ENCODE peak calls at places on chromosome 16, in seven cellular contexts. Q is CD8-positive, alpha-beta T cell; E is cardiac fibroblast; Z is lower leg skin; U is OCI-LY7; R is RWPE1; I is HFF-Myc. B is an unnamed sample.

GRCh38 chr16:57265850-57266530 is 18.5 kb downstream of the PLLP start:
- DNase-seq in Q (no peak), E (peak), Z (peak), U (no peak), R (peak), I (no peak), B (no peak)

GRCh38 chr16:86834451-86835035 is 256.2 kb downstream of the FOXL1 start:
- DNase-seq in Q (no peak), E (peak), Z (no peak), U (no peak), R (no peak), I (peak), B (no peak)

GRCh38 chr16:46673320-46674013 is 15.5 kb downstream of the VPS35 start:
- DNase-seq in Q (peak), E (peak), Z (no peak), U (peak), R (peak), I (no peak), B (no peak)

GRCh38 chr16:73280366-73280765 is 232.4 kb upstream of the ZFHX3 start:
- DNase-seq in Q (no peak), E (no peak), Z (no peak), U (no peak), R (no peak), I (no peak), B (no peak)

GRCh38 chr16:67177743-67178699 is 5.7 kb downstream of the MATCAP1 start:
- DNase-seq in Q (no peak), E (peak), Z (no peak), U (peak), R (peak), I (no peak), B (no peak)

GRCh38 chr16:85762970-85763369 is 12.1 kb upstream of the C16orf74 start:
- DNase-seq in Q (no peak), E (no peak), Z (no peak), U (no peak), R (no peak), I (no peak), B (no peak)

GRCh38 chr16:87581867-87582220 is 20.5 kb upstream of the JPH3 start:
- DNase-seq in Q (no peak), E (peak), Z (peak), U (no peak), R (peak), I (peak), B (peak)

GRCh38 chr16:4176794-4177438 is 60.7 kb upstream of the ADCY9 start:
- DNase-seq in Q (no peak), E (peak), Z (no peak), U (peak), R (peak), I (no peak), B (no peak)

GRCh38 chr16:86375841-86376240 is 134.5 kb upstream of the FOXF1 start:
- DNase-seq in Q (no peak), E (no peak), Z (no peak), U (no peak), R (no peak), I (no peak), B (no peak)

GRCh38 chr16:46743232-46743719 is 4.9 kb downstream of the MYLK3 start:
- DNase-seq in Q (no peak), E (peak), Z (no peak), U (peak), R (no peak), I (no peak), B (no peak)

GRCh38 chr16:19884611-19885455 is at the start of gene GPRC5B:
- DNase-seq in Q (peak), E (peak), Z (peak), U (peak), R (peak), I (no peak), B (no peak)
- TF ChIP-seq CTCF in Q (no peak), E (no peak), Z (no peak), U (no peak), R (no peak), I (no peak), B (no peak)

GRCh38 chr16:19980866-19981265 is 92.8 kb downstream of the GPR139 start:
- DNase-seq in Q (no peak), E (no peak), Z (no peak), U (no peak), R (no peak), I (no peak), B (no peak)
- TF ChIP-seq CTCF in Q (no peak), E (peak), Z (no peak), U (peak), R (no peak), I (peak), B (peak)

GRCh38 chr16:26959416-26960009 is 107.2 kb upstream of the C16orf82 start:
- DNase-seq in Q (no peak), E (no peak), Z (no peak), U (no peak), R (no peak), I (no peak), B (no peak)

GRCh38 chr16:26957283-26957859 is 109.4 kb upstream of the C16orf82 start:
- DNase-seq in Q (no peak), E (no peak), Z (no peak), U (no peak), R (no peak), I (no peak), B (no peak)

GRCh38 chr16:26961459-26961858 is 105.3 kb upstream of the C16orf82 start:
- DNase-seq in Q (no peak), E (no peak), Z (no peak), U (no peak), R (no peak), I (no peak), B (no peak)

GRCh38 chr16:26963109-26963508 is 103.6 kb upstream of the C16orf82 start:
- DNase-seq in Q (no peak), E (peak), Z (no peak), U (peak), R (no peak), I (no peak), B (no peak)
- TF ChIP-seq CTCF in Q (no peak), E (peak), Z (no peak), U (peak), R (no peak), I (peak), B (no peak)

DNA sequence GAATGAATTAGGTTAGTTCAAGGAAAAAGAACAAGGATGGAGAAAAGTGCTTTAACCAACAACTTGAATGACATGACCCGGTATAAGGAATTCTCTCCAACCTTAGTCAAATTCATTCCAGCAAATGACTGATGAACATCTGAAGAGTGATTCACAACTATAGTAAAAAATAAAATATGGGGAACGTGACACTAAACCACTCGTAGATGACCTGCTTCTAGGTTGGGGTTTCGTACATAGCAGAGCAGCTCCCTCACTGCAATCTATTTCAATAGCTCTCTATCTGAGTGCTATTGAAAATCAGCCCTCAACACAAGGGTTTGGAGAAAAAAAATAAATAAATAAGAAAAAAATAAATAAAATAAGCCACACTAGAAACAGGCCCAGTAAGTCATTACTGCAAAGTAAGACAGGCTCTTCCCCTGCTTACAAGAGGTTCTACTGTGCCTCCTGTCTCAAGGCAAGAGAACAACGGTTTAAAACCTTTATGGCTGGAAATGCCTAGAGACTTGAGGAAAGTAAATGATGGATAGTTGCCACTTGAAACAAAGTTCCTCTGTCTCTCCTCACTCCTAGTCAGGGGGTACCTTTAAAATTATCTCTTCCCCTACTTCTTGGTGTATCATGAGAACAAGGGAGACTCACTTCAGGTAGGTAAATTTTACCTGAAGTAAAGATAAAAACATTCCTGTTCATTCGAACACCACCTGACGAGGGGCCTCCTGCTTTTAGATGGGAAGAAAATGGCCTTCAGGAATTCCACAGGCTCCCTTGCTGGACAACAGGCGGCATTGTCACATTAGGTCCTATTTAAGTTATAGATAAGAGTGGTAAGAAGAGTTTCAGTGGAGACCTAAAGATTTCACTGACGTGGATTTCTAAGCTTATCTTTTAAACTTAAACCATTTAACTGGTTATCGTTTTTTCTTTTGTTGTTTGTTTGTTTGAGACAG is 20.5 kb downstream of the COG7 start:
- DNase-seq in Q (no peak), E (no peak), Z (no peak), U (peak), R (no peak), I (no peak), B (no peak)
- TF ChIP-seq CTCF in Q (no peak), E (no peak), Z (no peak), U (peak), R (no peak), I (no peak), B (no peak)

GRCh38 chr16:14308357-14308723 is 237.2 kb downstream of the MRTFB start:
- DNase-seq in Q (no peak), E (no peak), Z (no peak), U (peak), R (no peak), I (no peak), B (no peak)
- TF ChIP-seq CTCF in Q (no peak), E (no peak), Z (no peak), U (peak), R (no peak), I (no peak), B (no peak)

DNA sequence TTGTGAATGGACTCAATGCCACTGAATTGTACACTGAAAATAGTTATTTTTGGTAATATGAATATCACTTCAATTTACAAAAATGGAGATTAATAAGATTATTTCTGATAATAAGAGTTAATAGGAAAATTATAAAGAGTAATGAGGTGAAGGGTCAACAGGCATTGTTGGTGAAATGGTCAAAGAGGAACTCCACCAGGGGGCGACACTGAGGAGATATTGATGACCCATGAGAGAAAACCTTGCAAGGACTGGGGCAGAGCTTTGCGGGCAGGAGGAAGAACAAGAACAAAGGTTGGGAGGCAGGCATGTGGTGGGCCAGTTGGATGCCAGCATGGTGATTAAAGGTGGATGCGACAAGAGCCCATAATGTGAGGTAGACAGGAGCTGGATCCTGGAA is 74.0 kb upstream of the XYLT1 start:
- DNase-seq in Q (peak), E (no peak), Z (no peak), U (peak), R (no peak), I (no peak), B (no peak)
- TF ChIP-seq CTCF in Q (peak), E (no peak), Z (no peak), U (peak), R (no peak), I (peak), B (peak)

GRCh38 chr16:25108054-25108453 is 3.5 kb upstream of the LCMT1 start:
- DNase-seq in Q (peak), E (no peak), Z (no peak), U (peak), R (no peak), I (no peak), B (no peak)
- TF ChIP-seq CTCF in Q (peak), E (no peak), Z (no peak), U (peak), R (no peak), I (no peak), B (peak)

B was measured in keratinocyte.